ENCODE peak calls at places on chromosome 6, in five cellular contexts. M, H, N, Q and O are unnamed samples.
A peak's percentile ranks its signal among the peaks of the same experiment; 100 is the strongest.

GRCh38 chr6:160041608-160042007 is 72.7 kb downstream of the IGF2R start:
- DNase-seq in M (peak; percentile 75), Q (no peak), N (no peak), H (no peak), O (no peak)

GRCh38 chr6:56491606-56492328 is 150.9 kb downstream of the DST start:
- DNase-seq in N (no peak), M (peak; percentile 18), H (no peak), Q (no peak), O (no peak)

GRCh38 chr6:35218456-35218855 is 4.7 kb downstream of the SCUBE3 start:
- DNase-seq in H (no peak), N (no peak), Q (no peak), M (no peak), O (no peak)

GRCh38 chr6:100706491-100706890 is 174.6 kb downstream of the ASCC3 start:
- DNase-seq in H (no peak), Q (no peak), N (no peak), M (no peak), O (no peak)

GRCh38 chr6:111207141-111207858 is 120.0 kb downstream of the SLC16A10 start:
- DNase-seq in M (peak; percentile 6), N (no peak), H (no peak), Q (no peak), O (no peak)

GRCh38 chr6:99846021-99846420 is 148.0 kb downstream of the MCHR2 start:
- DNase-seq in N (no peak), M (no peak), H (no peak), Q (no peak), O (no peak)

GRCh38 chr6:4698901-4699659 is 77.1 kb upstream of the CDYL start:
- DNase-seq in Q (no peak), M (no peak), H (no peak), N (no peak), O (no peak)

GRCh38 chr6:85473748-85474147 is 23.9 kb downstream of the NT5E start:
- DNase-seq in Q (no peak), N (no peak), M (no peak), H (no peak), O (no peak)

GRCh38 chr6:106069478-106069877 is 16.7 kb upstream of the PRDM1 start:
- DNase-seq in H (no peak), N (no peak), Q (no peak), M (peak; percentile 40), O (no peak)

GRCh38 chr6:27178001-27178730 is 69.3 kb upstream of the PRSS16 start:
- DNase-seq in H (no peak), N (no peak), Q (no peak), M (peak; percentile 86), O (no peak)

GRCh38 chr6:169224185-169224695 is 29.4 kb downstream of the THBS2 start:
- DNase-seq in M (no peak), N (no peak), H (no peak), Q (no peak), O (no peak)

GRCh38 chr6:162294030-162294429 is 433.5 kb downstream of the PRKN start:
- DNase-seq in Q (no peak), H (no peak), M (no peak), N (no peak), O (no peak)

GRCh38 chr6:90284236-90284744 is 12.4 kb downstream of the BACH2 start:
- DNase-seq in Q (no peak), N (no peak), M (peak; percentile 90), H (no peak), O (no peak)

GRCh38 chr6:158292016-158292415 is 20.2 kb upstream of the TULP4 start:
- DNase-seq in H (no peak), Q (no peak), M (no peak), N (no peak), O (no peak)
- H3K9me3 ChIP-seq in H (peaks cover 4% of the 10 kb centered on the region), Q (peaks cover 3% of the 10 kb centered on the region), M (peaks cover 3% of the 10 kb centered on the region), N (peaks cover 17% of the 10 kb centered on the region), O (no peaks in the 10 kb centered on the region)

GRCh38 chr6:28205879-28206278 is 19.2 kb upstream of the ZSCAN9 start:
- DNase-seq in M (no peak), Q (no peak), N (no peak), H (no peak), O (no peak)

GRCh38 chr6:28209753-28210535 is 15.1 kb upstream of the ZSCAN9 start:
- DNase-seq in H (no peak), Q (no peak), N (no peak), M (no peak), O (no peak)

GRCh38 chr6:28208180-28208659 is 16.9 kb upstream of the ZSCAN9 start:
- DNase-seq in M (no peak), H (peak; percentile 55), Q (no peak), N (no peak), O (no peak)

GRCh38 chr6:28207244-28208179 is 17.6 kb upstream of the ZSCAN9 start:
- DNase-seq in Q (no peak), H (peak; percentile 73), N (peak; percentile 66), M (no peak), O (no peak)

GRCh38 chr6:28206527-28207243 is 18.4 kb upstream of the ZSCAN9 start:
- DNase-seq in Q (no peak), N (no peak), M (no peak), H (no peak), O (no peak)
- H3K4me3 ChIP-seq in Q (no peak overlapping the region), N (no peak overlapping the region), M (no peak overlapping the region), H (peak overlapping the region; percentile 31), O (peak overlapping the region; percentile 30)

GRCh38 chr6:137654365-137654981 is 160.3 kb upstream of the OLIG3 start:
- DNase-seq in Q (no peak), H (no peak), N (no peak), M (no peak), O (no peak)
- H3K9me3 ChIP-seq in Q (no peaks in the 10 kb centered on the region), H (peaks cover 36% of the 10 kb centered on the region), N (peaks cover 30% of the 10 kb centered on the region), M (peaks cover 11% of the 10 kb centered on the region), O (no peaks in the 10 kb centered on the region)

GRCh38 chr6:28974505-28974904 is 30.6 kb downstream of the ZNF311 start:
- DNase-seq in M (no peak), H (no peak), Q (no peak), N (no peak), O (no peak)

GRCh38 chr6:28978137-28978491 is 27.0 kb downstream of the ZNF311 start:
- DNase-seq in H (no peak), Q (no peak), N (no peak), M (peak; percentile 55), O (no peak)

GRCh38 chr6:28978959-28979561 is 26.1 kb downstream of the ZNF311 start:
- DNase-seq in Q (no peak), H (no peak), N (no peak), M (no peak), O (no peak)

GRCh38 chr6:28977351-28978136 is 27.6 kb downstream of the ZNF311 start:
- DNase-seq in N (no peak), Q (no peak), M (peak; percentile 85), H (no peak), O (no peak)

DNA sequence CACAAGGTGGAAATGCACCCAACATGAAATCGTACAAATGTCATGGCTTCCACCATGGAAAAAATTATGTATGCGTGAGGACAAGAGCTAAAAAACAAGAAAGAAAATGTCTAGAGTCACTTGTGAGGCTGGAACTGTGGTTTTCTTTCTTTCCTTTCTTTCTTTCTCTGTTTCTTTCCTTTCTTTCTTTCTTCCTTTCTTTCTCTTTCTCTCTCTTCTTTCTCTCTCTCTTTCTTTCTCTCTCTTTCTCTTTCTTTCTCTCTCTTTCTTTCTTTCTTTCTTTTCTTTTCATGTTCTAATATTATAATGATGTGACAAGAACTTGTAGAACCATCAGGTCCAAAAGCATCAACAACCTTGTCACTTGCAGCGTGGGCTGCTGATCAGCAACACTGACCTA is 28.4 kb downstream of the ZNF311 start:
- DNase-seq in H (no peak), Q (no peak), M (no peak), N (no peak), O (no peak)
- H3K4me3 ChIP-seq in H (peak overlapping the region; percentile 37), Q (no peak overlapping the region), M (no peak overlapping the region), N (no peak overlapping the region), O (no peak overlapping the region)

DNA sequence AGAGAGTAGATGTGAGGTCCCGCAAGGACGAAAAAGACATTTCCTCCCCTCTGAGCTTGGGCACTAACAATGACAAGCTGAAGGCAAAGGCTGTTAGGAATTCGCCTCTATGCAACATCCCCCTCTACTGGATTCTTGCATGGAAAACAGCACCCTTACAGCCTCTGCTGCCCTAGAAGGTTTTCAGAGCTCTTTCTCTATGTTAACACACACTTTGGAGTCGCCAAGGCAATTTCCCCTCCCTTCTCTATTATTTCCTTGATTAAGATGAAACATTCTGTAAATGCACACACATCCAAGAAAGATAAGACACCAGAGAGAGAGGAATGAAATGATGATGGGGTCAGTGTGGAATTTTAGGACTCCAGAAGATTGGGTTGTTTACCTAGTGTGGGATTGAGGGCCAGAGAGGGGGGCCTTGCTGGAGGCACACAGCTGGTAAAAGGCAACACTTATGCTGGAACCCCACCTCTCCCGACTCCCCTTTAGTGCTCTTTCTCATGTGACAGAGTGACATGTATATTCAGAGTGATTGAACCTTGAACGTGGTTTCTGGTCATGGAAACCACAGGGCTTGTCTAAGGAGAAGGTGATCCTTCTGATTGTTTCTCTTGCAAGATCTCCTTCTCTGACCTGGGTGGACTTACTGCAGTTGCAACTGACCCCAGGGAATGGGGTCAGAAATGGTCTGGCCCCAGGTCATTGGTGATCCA is 300.7 kb downstream of the CLIC5 start:
- DNase-seq in Q (peak; percentile 12), H (peak; percentile 49), N (no peak), M (peak; percentile 89), O (peak; percentile 84)
- H3K9me3 ChIP-seq in Q (no peaks in the 10 kb centered on the region), H (no peaks in the 10 kb centered on the region), N (no peaks in the 10 kb centered on the region), M (no peaks in the 10 kb centered on the region), O (no peaks in the 10 kb centered on the region)

GRCh38 chr6:32664827-32665362 is 1.6 kb downstream of the HLA-DQB1 start:
- DNase-seq in M (no peak), Q (no peak), N (no peak), H (no peak), O (no peak)
- H3K4me3 ChIP-seq in M (no peak overlapping the region), Q (no peak overlapping the region), N (no peak overlapping the region), H (no peak overlapping the region), O (peak overlapping the region; percentile 19)

DNA sequence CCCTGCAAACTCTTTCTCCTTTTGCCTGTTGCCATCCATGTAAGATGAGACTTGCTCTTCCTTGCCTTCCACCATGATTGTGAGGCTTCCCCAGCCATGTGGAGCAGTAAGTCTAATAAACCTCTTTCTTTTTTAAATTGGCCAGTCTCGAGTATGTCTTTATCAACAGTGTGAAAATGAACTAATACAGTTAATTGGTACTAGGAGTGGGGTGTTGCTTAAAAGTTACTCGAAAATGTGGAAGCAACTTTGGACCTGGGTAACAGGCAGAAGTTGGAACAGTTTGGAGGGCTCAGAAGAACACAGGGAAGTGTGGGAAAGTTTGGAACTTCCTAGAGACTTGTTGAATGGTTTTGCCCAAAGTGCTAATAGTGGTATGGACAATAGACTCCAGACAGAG is 359.2 kb upstream of the KHDRBS2 start:
- DNase-seq in H (no peak), Q (no peak), N (no peak), M (no peak), O (no peak)
- H3K9me3 ChIP-seq in H (peaks cover 28% of the 10 kb centered on the region), Q (no peaks in the 10 kb centered on the region), N (peaks cover 23% of the 10 kb centered on the region), M (no peaks in the 10 kb centered on the region), O (no peaks in the 10 kb centered on the region)

DNA sequence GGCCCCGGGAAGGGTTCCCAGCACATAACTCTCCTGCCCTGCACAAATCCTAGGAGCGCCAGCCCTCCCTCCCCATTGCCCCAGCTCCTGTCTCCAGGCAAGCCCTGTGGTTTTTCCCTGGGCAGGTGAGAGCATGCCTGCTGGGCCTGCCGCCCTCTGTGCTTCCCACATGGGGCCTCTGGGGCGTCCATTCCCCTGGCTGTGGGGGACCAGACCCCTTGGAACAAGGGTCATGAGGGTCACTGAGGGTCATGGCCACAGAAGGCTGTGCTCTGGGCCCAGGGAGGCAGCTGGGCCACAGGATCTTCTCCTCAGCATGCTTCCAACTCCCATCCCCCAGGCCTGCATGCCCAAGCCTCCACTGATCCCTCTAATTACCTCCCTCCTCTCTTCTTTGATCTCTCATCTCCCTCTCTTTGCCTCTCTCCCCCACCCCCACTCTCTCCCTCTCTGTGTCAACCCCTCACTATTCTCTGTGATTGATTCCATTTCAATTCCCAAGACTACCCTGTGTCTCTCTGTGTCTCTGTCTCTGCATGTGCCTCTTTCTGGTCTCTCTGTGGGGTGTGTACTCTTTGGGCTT is 6.1 kb downstream of the MDFI start:
- DNase-seq in H (peak; percentile 55), N (no peak), Q (no peak), M (no peak), O (no peak)
- H3K4me3 ChIP-seq in H (no peak overlapping the region), N (no peak overlapping the region), Q (no peak overlapping the region), M (no peak overlapping the region), O (no peak overlapping the region)